ENCODE peak calls at places on chromosomes 7 and 10, in four cellular contexts. One of them, this sample, is unnamed.

GRCh38 chr10:119217401-119217800 is 10.0 kb downstream of the GRK5 start:
- DNase-seq in fibroblast of villous mesenchyme: no peak
- DNase-seq in HFF-Myc: no peak
- DNase-seq in stimulated activated naive CD8-positive, alpha-beta T cell treated with anti-CD3 and anti-CD28 coated beads, Interleukin-15, amount 100 ng/mL, for 72 hours: no peak
- DNase-seq in this sample: no peak

GRCh38 chr10:119526606-119527592 is 15.6 kb downstream of the RGS10 start:
- DNase-seq in fibroblast of villous mesenchyme: no peak
- DNase-seq in HFF-Myc: no peak
- DNase-seq in stimulated activated naive CD8-positive, alpha-beta T cell treated with anti-CD3 and anti-CD28 coated beads, Interleukin-15, amount 100 ng/mL, for 72 hours: no peak
- DNase-seq in this sample: no peak

GRCh38 chr10:23099816-23100215 is 4.4 kb downstream of the MSRB2 start:
- DNase-seq in fibroblast of villous mesenchyme: no peak
- DNase-seq in HFF-Myc: no peak
- DNase-seq in stimulated activated naive CD8-positive, alpha-beta T cell treated with anti-CD3 and anti-CD28 coated beads, Interleukin-15, amount 100 ng/mL, for 72 hours: no peak
- DNase-seq in this sample: no peak

GRCh38 chr7:55486991-55487390 is 85.3 kb downstream of the VOPP1 start:
- DNase-seq in fibroblast of villous mesenchyme: peak
- DNase-seq in HFF-Myc: no peak
- DNase-seq in stimulated activated naive CD8-positive, alpha-beta T cell treated with anti-CD3 and anti-CD28 coated beads, Interleukin-15, amount 100 ng/mL, for 72 hours: no peak
- DNase-seq in this sample: no peak

GRCh38 chr7:98398567-98399372 is 2.1 kb downstream of the BAIAP2L1 start:
- DNase-seq in fibroblast of villous mesenchyme: no peak
- DNase-seq in HFF-Myc: no peak
- DNase-seq in stimulated activated naive CD8-positive, alpha-beta T cell treated with anti-CD3 and anti-CD28 coated beads, Interleukin-15, amount 100 ng/mL, for 72 hours: no peak
- DNase-seq in this sample: no peak

GRCh38 chr10:110918269-110918632 is 729 bp downstream of the BBIP1 start:
- DNase-seq in fibroblast of villous mesenchyme: peak
- DNase-seq in HFF-Myc: peak
- DNase-seq in stimulated activated naive CD8-positive, alpha-beta T cell treated with anti-CD3 and anti-CD28 coated beads, Interleukin-15, amount 100 ng/mL, for 72 hours: no peak
- DNase-seq in this sample: no peak

GRCh38 chr7:99375070-99375807 is 709 bp downstream of the ARPC1B start:
- DNase-seq in fibroblast of villous mesenchyme: peak
- DNase-seq in HFF-Myc: no peak
- DNase-seq in stimulated activated naive CD8-positive, alpha-beta T cell treated with anti-CD3 and anti-CD28 coated beads, Interleukin-15, amount 100 ng/mL, for 72 hours: peak
- DNase-seq in this sample: no peak

GRCh38 chr10:121800146-121800545 is 127.7 kb downstream of the ATE1 start:
- DNase-seq in fibroblast of villous mesenchyme: peak
- DNase-seq in HFF-Myc: no peak
- DNase-seq in stimulated activated naive CD8-positive, alpha-beta T cell treated with anti-CD3 and anti-CD28 coated beads, Interleukin-15, amount 100 ng/mL, for 72 hours: no peak
- DNase-seq in this sample: no peak

GRCh38 chr10:72316748-72317435 is 37.8 kb downstream of the DNAJB12 start:
- DNase-seq in fibroblast of villous mesenchyme: no peak
- DNase-seq in HFF-Myc: no peak
- DNase-seq in stimulated activated naive CD8-positive, alpha-beta T cell treated with anti-CD3 and anti-CD28 coated beads, Interleukin-15, amount 100 ng/mL, for 72 hours: peak
- DNase-seq in this sample: peak

GRCh38 chr7:30470783-30471182 is 7.8 kb downstream of the NOD1 start:
- DNase-seq in fibroblast of villous mesenchyme: peak
- DNase-seq in HFF-Myc: no peak
- DNase-seq in stimulated activated naive CD8-positive, alpha-beta T cell treated with anti-CD3 and anti-CD28 coated beads, Interleukin-15, amount 100 ng/mL, for 72 hours: no peak
- DNase-seq in this sample: no peak

GRCh38 chr10:14389981-14390590 is 59.4 kb upstream of the FRMD4A start:
- DNase-seq in fibroblast of villous mesenchyme: no peak
- DNase-seq in HFF-Myc: no peak
- DNase-seq in stimulated activated naive CD8-positive, alpha-beta T cell treated with anti-CD3 and anti-CD28 coated beads, Interleukin-15, amount 100 ng/mL, for 72 hours: peak
- DNase-seq in this sample: no peak

GRCh38 chr10:23067939-23068775 is 27.2 kb upstream of the MSRB2 start:
- DNase-seq in fibroblast of villous mesenchyme: peak
- DNase-seq in HFF-Myc: peak
- DNase-seq in stimulated activated naive CD8-positive, alpha-beta T cell treated with anti-CD3 and anti-CD28 coated beads, Interleukin-15, amount 100 ng/mL, for 72 hours: peak
- DNase-seq in this sample: no peak

GRCh38 chr10:79446451-79447020 is 1.1 kb upstream of the ZCCHC24 start:
- DNase-seq in fibroblast of villous mesenchyme: no peak
- DNase-seq in HFF-Myc: no peak
- DNase-seq in stimulated activated naive CD8-positive, alpha-beta T cell treated with anti-CD3 and anti-CD28 coated beads, Interleukin-15, amount 100 ng/mL, for 72 hours: no peak
- DNase-seq in this sample: no peak

GRCh38 chr7:149823631-149824199 is 14.5 kb upstream of the ZNF862 start:
- DNase-seq in fibroblast of villous mesenchyme: no peak
- DNase-seq in HFF-Myc: no peak
- DNase-seq in stimulated activated naive CD8-positive, alpha-beta T cell treated with anti-CD3 and anti-CD28 coated beads, Interleukin-15, amount 100 ng/mL, for 72 hours: no peak
- DNase-seq in this sample: no peak

GRCh38 chr7:158123753-158124152 is 463.9 kb downstream of the PTPRN2 start:
- DNase-seq in fibroblast of villous mesenchyme: no peak
- DNase-seq in HFF-Myc: no peak
- DNase-seq in stimulated activated naive CD8-positive, alpha-beta T cell treated with anti-CD3 and anti-CD28 coated beads, Interleukin-15, amount 100 ng/mL, for 72 hours: no peak
- DNase-seq in this sample: no peak

GRCh38 chr7:93894426-93894825 is 3.9 kb upstream of the TFPI2 start:
- DNase-seq in fibroblast of villous mesenchyme: no peak
- DNase-seq in HFF-Myc: no peak
- DNase-seq in stimulated activated naive CD8-positive, alpha-beta T cell treated with anti-CD3 and anti-CD28 coated beads, Interleukin-15, amount 100 ng/mL, for 72 hours: no peak
- DNase-seq in this sample: no peak

GRCh38 chr10:122331615-122332446 is 42.7 kb upstream of the PLEKHA1 start:
- DNase-seq in fibroblast of villous mesenchyme: no peak
- DNase-seq in HFF-Myc: no peak
- DNase-seq in stimulated activated naive CD8-positive, alpha-beta T cell treated with anti-CD3 and anti-CD28 coated beads, Interleukin-15, amount 100 ng/mL, for 72 hours: no peak
- DNase-seq in this sample: no peak

GRCh38 chr10:77042706-77043105 is 594.9 kb downstream of the KCNMA1 start:
- DNase-seq in fibroblast of villous mesenchyme: no peak
- DNase-seq in HFF-Myc: no peak
- DNase-seq in stimulated activated naive CD8-positive, alpha-beta T cell treated with anti-CD3 and anti-CD28 coated beads, Interleukin-15, amount 100 ng/mL, for 72 hours: no peak
- DNase-seq in this sample: no peak

GRCh38 chr10:3495281-3495680 is 289.7 kb downstream of the KLF6 start:
- DNase-seq in fibroblast of villous mesenchyme: peak
- DNase-seq in HFF-Myc: no peak
- DNase-seq in stimulated activated naive CD8-positive, alpha-beta T cell treated with anti-CD3 and anti-CD28 coated beads, Interleukin-15, amount 100 ng/mL, for 72 hours: no peak
- DNase-seq in this sample: no peak

GRCh38 chr7:65892832-65893231 is 20.0 kb downstream of the VKORC1L1 start:
- DNase-seq in fibroblast of villous mesenchyme: peak
- DNase-seq in HFF-Myc: no peak
- DNase-seq in stimulated activated naive CD8-positive, alpha-beta T cell treated with anti-CD3 and anti-CD28 coated beads, Interleukin-15, amount 100 ng/mL, for 72 hours: no peak
- DNase-seq in this sample: no peak

GRCh38 chr7:128827248-128827958 is 2.8 kb upstream of the FLNC start:
- DNase-seq in fibroblast of villous mesenchyme: peak
- DNase-seq in HFF-Myc: no peak
- DNase-seq in stimulated activated naive CD8-positive, alpha-beta T cell treated with anti-CD3 and anti-CD28 coated beads, Interleukin-15, amount 100 ng/mL, for 72 hours: no peak
- DNase-seq in this sample: no peak

GRCh38 chr10:79158402-79159097 is 89.8 kb downstream of the ZMIZ1 start:
- DNase-seq in fibroblast of villous mesenchyme: no peak
- DNase-seq in HFF-Myc: no peak
- DNase-seq in stimulated activated naive CD8-positive, alpha-beta T cell treated with anti-CD3 and anti-CD28 coated beads, Interleukin-15, amount 100 ng/mL, for 72 hours: no peak
- DNase-seq in this sample: no peak

GRCh38 chr7:155380221-155380861 is 77.6 kb upstream of the EN2 start:
- DNase-seq in fibroblast of villous mesenchyme: peak
- DNase-seq in HFF-Myc: peak
- DNase-seq in stimulated activated naive CD8-positive, alpha-beta T cell treated with anti-CD3 and anti-CD28 coated beads, Interleukin-15, amount 100 ng/mL, for 72 hours: peak
- DNase-seq in this sample: peak

GRCh38 chr7:68246189-68246633 is 1249.6 kb downstream of the TYW1 start:
- DNase-seq in fibroblast of villous mesenchyme: no peak
- DNase-seq in HFF-Myc: no peak
- DNase-seq in stimulated activated naive CD8-positive, alpha-beta T cell treated with anti-CD3 and anti-CD28 coated beads, Interleukin-15, amount 100 ng/mL, for 72 hours: no peak
- DNase-seq in this sample: no peak

This sample was measured in NCI-H2081 treated with DMSO at 0.1 percent for 48 hours.